ENCODE peak calls at places on chromosome 17, in five cellular contexts. Q, D, O, R and B are unnamed samples.

GRCh38 chr17:27244481-27245223 is 49.3 kb upstream of the WSB1 start:
- DNase-seq in Q (peak; percentile 48), D (peak; percentile 96), O (peak; percentile 33), R (no peak), B (no peak)

GRCh38 chr17:65485388-65486299 is 75.8 kb downstream of the AXIN2 start:
- DNase-seq in Q (peak; percentile 79), D (no peak), O (no peak), R (no peak), B (no peak)

GRCh38 chr17:38577645-38578173 is 28.0 kb downstream of the SRCIN1 start:
- DNase-seq in Q (no peak), D (no peak), O (no peak), R (no peak), B (no peak)

GRCh38 chr17:82892869-82893565 is 53.2 kb upstream of the ZNF750 start:
- DNase-seq in Q (no peak), D (peak; percentile 8), O (no peak), R (peak; percentile 78), B (no peak)

GRCh38 chr17:66399441-66399840 is 97.0 kb downstream of the PRKCA start:
- DNase-seq in Q (no peak), D (no peak), O (no peak), R (peak; percentile 52), B (no peak)

GRCh38 chr17:2906907-2907306 is 110.7 kb downstream of the RAP1GAP2 start:
- DNase-seq in Q (no peak), D (no peak), O (no peak), R (no peak), B (no peak)

GRCh38 chr17:81831957-81832607 is 1.0 kb downstream of the MCRIP1 start:
- DNase-seq in Q (no peak), D (peak; percentile 41), O (no peak), R (peak; percentile 55), B (no peak)

GRCh38 chr17:32567511-32567910 is 80.7 kb downstream of the CDK5R1 start:
- DNase-seq in Q (no peak), D (no peak), O (no peak), R (no peak), B (no peak)

GRCh38 chr17:74147966-74148365 is 55.5 kb upstream of the RPL38 start:
- DNase-seq in Q (no peak), D (no peak), O (no peak), R (no peak), B (no peak)

GRCh38 chr17:81819648-81820171 is 13.4 kb downstream of the MCRIP1 start:
- DNase-seq in Q (no peak), D (no peak), O (no peak), R (no peak), B (no peak)

GRCh38 chr17:2549392-2550211 is 37.9 kb upstream of the METTL16 start:
- DNase-seq in Q (no peak), D (no peak), O (peak; percentile 20), R (no peak), B (no peak)

GRCh38 chr17:17175917-17176316 is 30.2 kb downstream of the PLD6 start:
- DNase-seq in Q (no peak), D (no peak), O (no peak), R (no peak), B (no peak)

GRCh38 chr17:49873466-49873865 is 25.6 kb upstream of the TAC4 start:
- DNase-seq in Q (no peak), D (no peak), O (no peak), R (no peak), B (no peak)

GRCh38 chr17:77842148-77842905 is 116.2 kb upstream of the TNRC6C start:
- DNase-seq in Q (no peak), D (peak; percentile 38), O (no peak), R (no peak), B (no peak)

GRCh38 chr17:52024296-52024870 is 134.1 kb downstream of the CA10 start:
- DNase-seq in Q (no peak), D (no peak), O (no peak), R (no peak), B (no peak)

GRCh38 chr17:77460514-77461046 is 319.8 kb downstream of the SEC14L1 start:
- DNase-seq in Q (no peak), D (no peak), O (no peak), R (no peak), B (no peak)

GRCh38 chr17:27241346-27241946 is 52.5 kb upstream of the WSB1 start:
- DNase-seq in Q (no peak), D (peak; percentile 10), O (no peak), R (no peak), B (no peak)

DNA sequence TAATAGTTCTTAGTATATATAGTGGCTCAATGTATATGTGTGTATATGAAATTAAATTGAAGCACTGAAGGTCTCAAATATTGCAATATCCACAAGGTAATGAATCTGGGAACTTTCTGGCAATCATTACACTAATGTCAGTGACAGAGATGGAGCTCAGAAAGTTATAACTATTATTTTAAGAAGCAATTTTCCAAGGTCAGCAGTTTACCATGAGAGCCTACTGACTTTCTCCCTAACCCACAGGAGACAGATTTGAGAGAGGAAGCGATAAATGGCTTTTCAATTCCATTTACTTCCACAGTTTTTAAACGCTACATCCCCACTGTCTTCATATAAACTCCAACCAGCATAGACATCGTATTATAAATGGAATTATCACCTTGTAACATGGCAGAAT is 92.9 kb downstream of the PCTP start:
- DNase-seq in Q (no peak), D (no peak), O (no peak), R (no peak), B (no peak)
- H3K27me3 ChIP-seq in Q (no peaks in the 10 kb centered on the region), D (peaks cover 2% of the 10 kb centered on the region), O (peaks cover 7% of the 10 kb centered on the region), R (no peaks in the 10 kb centered on the region), B (peaks cover 7% of the 10 kb centered on the region)

GRCh38 chr17:41480581-41480980 is 370 bp downstream of the KRT35 start:
- DNase-seq in Q (no peak), D (no peak), O (no peak), R (no peak), B (no peak)
- H3K27me3 ChIP-seq in Q (no peaks in the 10 kb centered on the region), D (peaks cover 10% of the 10 kb centered on the region), O (no peaks in the 10 kb centered on the region), R (no peaks in the 10 kb centered on the region), B (no peaks in the 10 kb centered on the region)

DNA sequence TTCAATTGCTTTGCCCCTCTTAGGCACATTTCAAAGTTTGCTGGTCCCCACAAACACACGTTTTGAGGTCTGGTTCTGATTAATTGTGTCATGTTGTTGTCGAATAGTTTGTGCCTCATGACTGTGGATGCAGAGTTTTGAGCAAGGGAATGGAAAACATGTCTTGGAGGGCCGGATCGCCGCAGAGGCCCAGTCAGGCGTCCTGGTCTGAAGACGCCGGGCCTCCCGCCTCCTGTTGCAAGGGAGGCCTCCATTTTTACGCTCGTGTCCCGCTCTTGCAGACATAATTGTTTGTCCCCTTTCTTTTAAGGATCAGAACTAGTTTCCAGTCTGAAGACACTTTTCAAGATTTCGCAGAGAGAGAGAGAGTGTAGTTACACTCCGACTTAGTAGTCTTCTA is 3.2 kb downstream of the NTN1 start:
- DNase-seq in Q (no peak), D (no peak), O (peak; percentile 71), R (no peak), B (no peak)
- H3K27me3 ChIP-seq in Q (no peaks in the 10 kb centered on the region), D (peaks cover 42% of the 10 kb centered on the region), O (peaks cover 83% of the 10 kb centered on the region), R (peaks cover 35% of the 10 kb centered on the region), B (peaks cover 38% of the 10 kb centered on the region)

DNA sequence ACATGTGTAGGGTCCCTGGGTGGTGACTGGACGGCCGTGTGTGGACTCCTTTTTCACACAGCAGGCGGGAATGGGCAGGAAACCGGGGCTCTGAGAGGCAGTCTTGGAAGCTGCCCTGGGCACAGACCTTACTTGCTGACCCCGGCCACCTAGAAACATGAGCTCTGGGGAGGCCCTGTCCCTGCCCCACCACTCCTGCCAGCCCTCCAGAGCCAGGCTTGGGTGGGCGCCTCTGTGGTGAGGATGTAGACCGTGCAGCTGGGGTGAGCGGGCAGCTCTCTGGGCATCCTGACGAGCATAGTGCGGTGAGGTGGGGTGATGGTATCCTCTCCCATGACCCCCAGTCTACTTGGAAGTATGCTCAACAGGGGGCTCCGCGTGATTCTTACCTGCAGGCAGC is 121.3 kb downstream of the RAB11FIP4 start:
- DNase-seq in Q (no peak), D (no peak), O (no peak), R (no peak), B (no peak)
- H3K27me3 ChIP-seq in Q (no peaks in the 10 kb centered on the region), D (peaks cover 17% of the 10 kb centered on the region), O (no peaks in the 10 kb centered on the region), R (no peaks in the 10 kb centered on the region), B (no peaks in the 10 kb centered on the region)